ENCODE peak calls at places on chromosome 20, in four cellular contexts. H, P, J and L are unnamed samples.

GRCh38 chr20:34268851-34269668 is 27.8 kb downstream of the ASIP start:
- DNase-seq in H (no peak), P (no peak), J (peak; percentile 45), L (no peak)

GRCh38 chr20:13231031-13231752 is 10.1 kb downstream of the ISM1 start:
- DNase-seq in H (no peak), P (peak; percentile 89), J (no peak), L (no peak)

GRCh38 chr20:64116016-64116415 is 8.7 kb upstream of the NPBWR2 start:
- DNase-seq in H (no peak), P (no peak), J (no peak), L (peak; percentile 13)

GRCh38 chr20:13221673-13222318 is 722 bp downstream of the ISM1 start:
- DNase-seq in H (no peak), P (peak; percentile 76), J (peak; percentile 74), L (no peak)

GRCh38 chr20:14712302-14712739 is 374.9 kb upstream of the FLRT3 start:
- DNase-seq in H (no peak), P (peak; percentile 82), J (peak; percentile 35), L (no peak)

GRCh38 chr20:37408930-37409210 is 62.9 kb downstream of the SRC start:
- DNase-seq in H (no peak), P (no peak), J (no peak), L (no peak)

GRCh38 chr20:48422242-48422960 is 405.4 kb downstream of the PREX1 start:
- DNase-seq in H (no peak), P (no peak), J (no peak), L (no peak)

GRCh38 chr20:56460459-56460858 is 8.0 kb upstream of the RTF2 start:
- DNase-seq in H (no peak), P (no peak), J (no peak), L (no peak)

GRCh38 chr20:41152108-41152757 is 14.9 kb downstream of the PLCG1 start:
- DNase-seq in H (no peak), P (no peak), J (no peak), L (no peak)

GRCh38 chr20:51758978-51759544 is 9.1 kb downstream of the ATP9A start:
- DNase-seq in H (no peak), P (no peak), J (peak; percentile 32), L (no peak)

GRCh38 chr20:52889225-52889624 is 82.9 kb upstream of the TSHZ2 start:
- DNase-seq in H (no peak), P (peak; percentile 89), J (peak; percentile 57), L (no peak)

GRCh38 chr20:63135411-63135810 is 80.5 kb downstream of the YTHDF1 start:
- DNase-seq in H (no peak), P (no peak), J (no peak), L (no peak)

GRCh38 chr20:50274570-50275430 is 84.2 kb downstream of the CEBPB start:
- DNase-seq in H (no peak), P (no peak), J (no peak), L (no peak)

GRCh38 chr20:48771542-48771941 is 56.3 kb downstream of the PREX1 start:
- DNase-seq in H (no peak), P (no peak), J (peak; percentile 91), L (no peak)

GRCh38 chr20:22890605-22891300 is 144.4 kb upstream of the SSTR4 start:
- DNase-seq in H (no peak), P (no peak), J (no peak), L (no peak)

GRCh38 chr20:25470045-25470444 is 62.6 kb downstream of the GINS1 start:
- DNase-seq in H (no peak), P (peak; percentile 18), J (peak; percentile 43), L (no peak)

GRCh38 chr20:49283703-49284625 is 6.1 kb upstream of the ZNFX1 start:
- DNase-seq in H (no peak), P (no peak), J (no peak), L (no peak)

GRCh38 chr20:10673176-10673830 is 496 bp downstream of the JAG1 start:
- DNase-seq in H (no peak), P (no peak), J (peak; percentile 58), L (no peak)

GRCh38 chr20:62427172-62428007 is at the start of gene RBBP8NL:
- DNase-seq in H (no peak), P (peak; percentile 92), J (no peak), L (no peak)

GRCh38 chr20:49803418-49803817 is 9.2 kb upstream of the SLC9A8 start:
- DNase-seq in H (no peak), P (no peak), J (no peak), L (no peak)

GRCh38 chr20:3168829-3169590 is 4.3 kb downstream of the LZTS3 start:
- DNase-seq in H (no peak), P (no peak), J (no peak), L (no peak)

GRCh38 chr20:51886891-51887608 is 84.7 kb upstream of the SALL4 start:
- DNase-seq in H (no peak), P (no peak), J (no peak), L (no peak)

GRCh38 chr20:63964412-63964811 is 5.3 kb downstream of the ZNF512B start:
- DNase-seq in H (no peak), P (no peak), J (no peak), L (no peak)

GRCh38 chr20:47782920-47783552 is 2.2 kb downstream of the SULF2 start:
- DNase-seq in H (no peak), P (no peak), J (no peak), L (no peak)

GRCh38 chr20:49389854-49390253 is 92.6 kb downstream of the KCNB1 start:
- DNase-seq in H (no peak), P (no peak), J (no peak), L (no peak)

GRCh38 chr20:63703471-63703975 is 4.3 kb downstream of the ARFRP1 start:
- DNase-seq in H (no peak), P (no peak), J (no peak), L (no peak)

GRCh38 chr20:23889775-23890187 is 10.2 kb upstream of the CST5 start:
- DNase-seq in H (no peak), P (peak; percentile 71), J (peak; percentile 64), L (no peak)

GRCh38 chr20:47786763-47787107 is 1.5 kb upstream of the SULF2 start:
- DNase-seq in H (no peak), P (no peak), J (no peak), L (no peak)

GRCh38 chr20:51563597-51564332 is 21.2 kb upstream of the NFATC2 start:
- DNase-seq in H (peak; percentile 40), P (peak; percentile 54), J (peak; percentile 88), L (peak; percentile 38)

GRCh38 chr20:47032969-47033578 is 138.4 kb downstream of the EYA2 start:
- DNase-seq in H (no peak), P (no peak), J (no peak), L (no peak)

GRCh38 chr20:25484911-25485511 is 77.5 kb downstream of the GINS1 start:
- DNase-seq in H (no peak), P (peak; percentile 72), J (peak; percentile 30), L (no peak)

GRCh38 chr20:52150440-52151258 is 40.9 kb downstream of the ZFP64 start:
- DNase-seq in H (no peak), P (peak; percentile 26), J (peak; percentile 68), L (no peak)

GRCh38 chr20:33689973-33690372 is 3.8 kb upstream of the E2F1 start:
- DNase-seq in H (no peak), P (no peak), J (peak; percentile 85), L (no peak)

GRCh38 chr20:5642155-5642981 is 107.8 kb upstream of the SHLD1 start:
- DNase-seq in H (no peak), P (peak; percentile 24), J (peak; percentile 86), L (no peak)

GRCh38 chr20:48017504-48017903 is 232.2 kb upstream of the SULF2 start:
- DNase-seq in H (no peak), P (no peak), J (no peak), L (no peak)

GRCh38 chr20:41996951-41997350 is 378.8 kb upstream of the CHD6 start:
- DNase-seq in H (no peak), P (no peak), J (no peak), L (no peak)

GRCh38 chr20:11686195-11686594 is 231.5 kb upstream of the BTBD3 start:
- DNase-seq in H (no peak), P (no peak), J (no peak), L (no peak)

GRCh38 chr20:17525650-17526049 is 5.5 kb downstream of the BFSP1 start:
- DNase-seq in H (no peak), P (peak; percentile 57), J (peak; percentile 47), L (no peak)

GRCh38 chr20:7375905-7376304 is 564.4 kb downstream of the HAO1 start:
- DNase-seq in H (no peak), P (no peak), J (peak; percentile 47), L (no peak)

GRCh38 chr20:63532449-63532971 is 4.7 kb downstream of the PTK6 start:
- DNase-seq in H (no peak), P (no peak), J (no peak), L (no peak)

GRCh38 chr20:59515013-59515905 is 89.1 kb upstream of the PHACTR3 start:
- DNase-seq in H (no peak), P (peak; percentile 47), J (peak; percentile 66), L (peak; percentile 38)
- TF ChIP-seq CTCF in H (peak; percentile 59), P (peak; percentile 70), J (peak; percentile 86), L (no peak)

GRCh38 chr20:44154521-44155001 is 32.4 kb downstream of the JPH2 start:
- DNase-seq in H (peak; percentile 40), P (peak; percentile 67), J (no peak), L (no peak)

GRCh38 chr20:44160133-44160532 is 26.9 kb downstream of the JPH2 start:
- DNase-seq in H (no peak), P (no peak), J (no peak), L (no peak)

GRCh38 chr20:44157061-44157460 is 29.9 kb downstream of the JPH2 start:
- DNase-seq in H (no peak), P (no peak), J (no peak), L (no peak)

GRCh38 chr20:44159711-44160110 is 27.3 kb downstream of the JPH2 start:
- DNase-seq in H (no peak), P (no peak), J (no peak), L (no peak)

GRCh38 chr20:44159125-44159524 is 27.9 kb downstream of the JPH2 start:
- DNase-seq in H (no peak), P (no peak), J (no peak), L (no peak)
- TF ChIP-seq CTCF in H (no peak), P (no peak), J (no peak), L (no peak)

GRCh38 chr20:1824834-1825233 is 70.4 kb upstream of the SIRPA start:
- DNase-seq in H (no peak), P (no peak), J (peak; percentile 27), L (no peak)

GRCh38 chr20:1824177-1824576 is 71.0 kb upstream of the SIRPA start:
- DNase-seq in H (no peak), P (no peak), J (no peak), L (no peak)

GRCh38 chr20:1823421-1823892 is 71.8 kb upstream of the SIRPA start:
- DNase-seq in H (no peak), P (no peak), J (no peak), L (no peak)

GRCh38 chr20:1820137-1821074 is 74.8 kb upstream of the SIRPA start:
- DNase-seq in H (no peak), P (peak; percentile 77), J (peak; percentile 59), L (no peak)

GRCh38 chr20:1822564-1823420 is 72.4 kb upstream of the SIRPA start:
- DNase-seq in H (no peak), P (peak; percentile 78), J (peak; percentile 65), L (no peak)
- TF ChIP-seq CTCF in H (no peak), P (peak; percentile 20), J (peak; percentile 24), L (no peak)

DNA sequence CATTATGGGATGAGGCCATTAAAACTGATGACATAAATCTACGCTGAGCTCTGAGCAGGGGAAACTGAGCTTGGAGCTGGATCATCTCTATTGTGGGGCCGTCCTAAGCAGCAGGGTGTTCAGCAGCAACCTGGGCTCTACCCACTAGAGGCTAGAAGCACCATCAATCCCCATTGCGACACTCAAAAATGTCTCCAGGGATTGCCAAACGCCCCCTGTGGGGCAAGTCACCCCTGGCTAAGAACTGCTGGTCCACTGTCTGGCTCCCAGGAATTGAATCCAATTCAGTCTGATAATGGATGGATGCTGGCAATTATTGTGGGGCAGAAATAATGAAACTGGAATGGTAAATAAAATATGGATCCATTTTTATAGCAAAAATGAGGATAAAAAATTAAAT is 38.2 kb downstream of the PMEPA1 start:
- DNase-seq in H (no peak), P (no peak), J (no peak), L (no peak)
- TF ChIP-seq CTCF in H (no peak), P (peak; percentile 2), J (peak; percentile 3), L (no peak)